ENCODE peak calls at places on chromosomes 11 and 22, in five cellular contexts. L, Y, J, S and K are unnamed samples.

GRCh38 chr11:64037027-64037633 is 1.4 kb downstream of the FLRT1 start:
- DNase-seq in L (no peak), Y (no peak), J (no peak), S (no peak), K (no peak)

GRCh38 chr11:69662021-69662698 is 13.0 kb downstream of the LTO1 start:
- DNase-seq in L (peak), Y (no peak), J (no peak), S (peak), K (no peak)

GRCh38 chr11:104582431-104582830 is 315.8 kb downstream of the CASP12 start:
- DNase-seq in L (no peak), Y (no peak), J (no peak), S (no peak), K (no peak)

GRCh38 chr11:75938543-75938942 is 123.5 kb downstream of the UVRAG start:
- DNase-seq in L (no peak), Y (no peak), J (no peak), S (no peak), K (no peak)

GRCh38 chr22:47129902-47130301 is 367.5 kb downstream of the TBC1D22A start:
- DNase-seq in L (no peak), Y (peak), J (no peak), S (peak), K (no peak)

GRCh38 chr11:72629266-72629665 is 45.0 kb downstream of the PDE2A start:
- DNase-seq in L (peak), Y (no peak), J (no peak), S (no peak), K (no peak)

GRCh38 chr11:17387280-17387679 is 1.2 kb downstream of the KCNJ11 start:
- DNase-seq in L (no peak), Y (no peak), J (no peak), S (no peak), K (no peak)

GRCh38 chr11:43504316-43504950 is 145.7 kb downstream of the TTC17 start:
- DNase-seq in L (no peak), Y (peak), J (no peak), S (no peak), K (no peak)

GRCh38 chr11:125154380-125155099 is 10.0 kb upstream of the PKNOX2 start:
- DNase-seq in L (no peak), Y (no peak), J (no peak), S (no peak), K (no peak)

GRCh38 chr11:68503281-68503687 is 42.7 kb downstream of the PPP6R3 start:
- DNase-seq in L (no peak), Y (peak), J (no peak), S (no peak), K (no peak)

GRCh38 chr11:27183672-27184457 is 143.2 kb downstream of the BBOX1 start:
- DNase-seq in L (peak), Y (peak), J (peak), S (no peak), K (peak)

GRCh38 chr11:2586091-2586792 is 113.6 kb downstream of the KCNQ1OT1 start:
- DNase-seq in L (no peak), Y (no peak), J (no peak), S (no peak), K (no peak)

GRCh38 chr11:75374646-75375045 is 23.2 kb upstream of the ARRB1 start:
- DNase-seq in L (no peak), Y (no peak), J (no peak), S (no peak), K (no peak)

GRCh38 chr11:13262096-13262495 is 15.5 kb upstream of the BMAL1 start:
- DNase-seq in L (no peak), Y (no peak), J (no peak), S (no peak), K (no peak)